ENCODE peak calls at places on chromosomes 2 and 18, in eight cellular contexts. U, B, T, Q, O, K, C and M are unnamed samples.

GRCh38 chr2:96163768-96164429 is 18.7 kb upstream of the DUSP2 start:
- DNase-seq in Q (no peak), T (no peak), O (no peak), B (no peak), K (no peak), U (no peak), C (no peak), M (no peak)

GRCh38 chr2:3188405-3188946 is 189.1 kb downstream of the EIPR1 start:
- DNase-seq in O (no peak), B (no peak), T (no peak), K (no peak), C (peak; percentile 24), U (no peak), Q (no peak), M (no peak)

GRCh38 chr2:206296128-206296527 is 21.7 kb downstream of the ZDBF2 start:
- DNase-seq in O (no peak), T (peak; percentile 90), K (peak; percentile 75), B (no peak), U (no peak), C (no peak), Q (no peak), M (no peak)

GRCh38 chr2:110105608-110106467 is 9.8 kb downstream of the MALL start:
- DNase-seq in O (no peak), U (peak; percentile 82), C (no peak), Q (no peak), K (peak; percentile 99), B (no peak), T (no peak), M (no peak)

GRCh38 chr2:38572167-38572566 is 30.6 kb downstream of the HNRNPLL start:
- DNase-seq in K (no peak), T (peak; percentile 64), B (no peak), O (peak; percentile 42), C (no peak), Q (no peak), U (no peak), M (no peak)

GRCh38 chr18:2918761-2919550 is 72.2 kb downstream of the EMILIN2 start:
- DNase-seq in O (no peak), U (peak; percentile 27), T (no peak), B (no peak), Q (no peak), C (no peak), K (no peak), M (no peak)

GRCh38 chr18:70411307-70411706 is 122.5 kb downstream of the SOCS6 start:
- DNase-seq in K (no peak), O (no peak), Q (no peak), U (no peak), T (no peak), C (no peak), B (no peak), M (no peak)

GRCh38 chr2:26400723-26401122 is 997 bp upstream of the DRC1 start:
- DNase-seq in Q (no peak), O (no peak), C (no peak), B (no peak), U (no peak), T (no peak), K (no peak), M (no peak)

GRCh38 chr2:207215300-207215699 is 49.6 kb upstream of the KLF7 start:
- DNase-seq in O (no peak), C (no peak), T (no peak), K (no peak), B (no peak), Q (no peak), U (no peak), M (no peak)

GRCh38 chr2:196356332-196356731 is 185.0 kb upstream of the STK17B start:
- DNase-seq in C (no peak), U (no peak), K (no peak), T (no peak), B (no peak), Q (no peak), O (no peak), M (no peak)

GRCh38 chr2:219225350-219225749 is 4.1 kb downstream of the ATG9A start:
- DNase-seq in C (no peak), T (no peak), K (no peak), Q (no peak), O (no peak), B (no peak), U (no peak), M (no peak)

GRCh38 chr2:219229375-219230200 is at the start of the genes ANKZF1 and ATG9A:
- DNase-seq in T (peak; percentile 100), O (peak; percentile 97), U (peak; percentile 99), K (peak; percentile 99), B (peak; percentile 99), C (peak; percentile 99), Q (peak; percentile 99), M (peak; percentile 99)

GRCh38 chr2:219228026-219228744 is 1.3 kb downstream of the ATG9A start:
- DNase-seq in U (no peak), B (no peak), O (no peak), K (no peak), Q (no peak), C (no peak), T (no peak), M (no peak)

GRCh38 chr2:219230201-219230540 is 565 bp downstream of the ANKZF1 start:
- DNase-seq in T (peak; percentile 44), Q (peak; percentile 73), U (peak; percentile 74), B (no peak), C (peak; percentile 82), K (peak; percentile 67), O (peak; percentile 56), M (peak; percentile 43)

DNA sequence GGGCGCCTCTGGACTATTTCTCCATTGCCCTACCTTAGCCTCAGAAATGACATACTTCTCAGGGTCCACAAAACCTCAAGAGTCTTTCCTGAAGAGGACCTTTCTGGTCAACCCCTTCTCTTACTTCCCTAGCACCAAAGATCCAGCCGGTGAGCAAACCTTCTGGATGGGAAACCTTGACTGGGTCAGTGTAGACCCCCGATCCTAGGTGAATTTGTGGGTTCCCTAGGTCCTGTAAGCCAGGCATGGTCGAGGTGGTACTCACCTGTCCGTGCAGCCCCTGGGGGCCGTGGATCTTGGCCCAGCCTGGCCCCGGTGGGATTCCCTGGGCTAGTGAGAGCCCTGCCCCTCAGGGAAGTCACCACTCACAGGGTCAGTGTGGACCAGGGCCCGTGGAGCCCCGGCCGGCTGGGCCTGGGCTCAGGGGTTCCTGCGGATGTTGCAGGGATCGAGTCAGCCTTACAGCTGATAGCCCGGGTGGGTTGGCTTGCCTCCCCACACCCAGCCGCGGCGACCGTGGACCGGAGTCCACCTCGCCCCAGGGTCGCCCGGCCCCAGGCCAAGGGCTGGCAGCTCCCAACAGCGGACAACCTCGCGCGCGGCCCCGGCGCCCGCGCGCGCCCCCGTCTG is 576 bp downstream of the ATG9A start:
- DNase-seq in C (no peak), U (no peak), Q (no peak), K (no peak), B (no peak), T (no peak), O (no peak), M (no peak)
- H3K36me3 ChIP-seq in C (peaks cover 60% of the 10 kb centered on the region), U (peaks cover 23% of the 10 kb centered on the region), Q (peaks cover 38% of the 10 kb centered on the region), K (peaks cover 19% of the 10 kb centered on the region), B (peaks cover 57% of the 10 kb centered on the region), T (peaks cover 39% of the 10 kb centered on the region), O (no peaks in the 10 kb centered on the region), M (peaks cover 72% of the 10 kb centered on the region)

DNA sequence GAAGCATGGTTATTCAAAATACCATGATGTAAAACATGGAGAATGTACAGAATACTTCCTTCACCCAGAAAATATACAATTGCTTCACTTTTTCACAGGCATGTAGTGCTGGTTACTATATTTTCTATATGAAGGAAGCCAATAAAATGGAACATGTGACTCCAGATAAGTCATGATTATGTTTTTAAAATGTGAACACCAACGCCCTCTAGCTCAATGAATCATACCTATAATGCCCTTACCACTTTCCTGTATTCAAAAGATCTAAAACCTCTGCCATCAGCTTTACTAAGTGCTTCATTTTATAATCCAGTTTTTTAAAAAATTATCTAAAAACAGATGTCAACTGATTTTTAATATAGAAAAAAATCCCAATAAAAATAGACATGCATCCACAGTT is 59.9 kb downstream of the SMAD2 start:
- DNase-seq in B (no peak), C (no peak), U (no peak), O (no peak), Q (no peak), T (no peak), K (peak; percentile 23), M (no peak)
- TF ChIP-seq CTCF in B (no peak), C (no peak), U (no peak), O (no peak), Q (no peak), T (no peak), K (peak; percentile 24), M (no peak)

GRCh38 chr2:20580690-20581437 is 70.0 kb downstream of the HS1BP3 start:
- DNase-seq in B (no peak), C (peak; percentile 23), O (no peak), U (no peak), T (no peak), K (peak; percentile 75), Q (no peak), M (no peak)

GRCh38 chr2:20583425-20583881 is 67.4 kb downstream of the HS1BP3 start:
- DNase-seq in K (no peak), C (no peak), T (no peak), U (no peak), O (no peak), B (no peak), Q (no peak), M (no peak)

GRCh38 chr2:20584637-20585321 is 66.1 kb downstream of the HS1BP3 start:
- DNase-seq in Q (peak; percentile 47), U (no peak), B (no peak), O (no peak), K (peak; percentile 97), T (peak; percentile 93), C (no peak), M (no peak)

GRCh38 chr2:20584045-20584636 is 66.8 kb downstream of the HS1BP3 start:
- DNase-seq in T (peak; percentile 73), B (no peak), C (no peak), U (no peak), Q (no peak), O (no peak), K (peak; percentile 75), M (no peak)

DNA sequence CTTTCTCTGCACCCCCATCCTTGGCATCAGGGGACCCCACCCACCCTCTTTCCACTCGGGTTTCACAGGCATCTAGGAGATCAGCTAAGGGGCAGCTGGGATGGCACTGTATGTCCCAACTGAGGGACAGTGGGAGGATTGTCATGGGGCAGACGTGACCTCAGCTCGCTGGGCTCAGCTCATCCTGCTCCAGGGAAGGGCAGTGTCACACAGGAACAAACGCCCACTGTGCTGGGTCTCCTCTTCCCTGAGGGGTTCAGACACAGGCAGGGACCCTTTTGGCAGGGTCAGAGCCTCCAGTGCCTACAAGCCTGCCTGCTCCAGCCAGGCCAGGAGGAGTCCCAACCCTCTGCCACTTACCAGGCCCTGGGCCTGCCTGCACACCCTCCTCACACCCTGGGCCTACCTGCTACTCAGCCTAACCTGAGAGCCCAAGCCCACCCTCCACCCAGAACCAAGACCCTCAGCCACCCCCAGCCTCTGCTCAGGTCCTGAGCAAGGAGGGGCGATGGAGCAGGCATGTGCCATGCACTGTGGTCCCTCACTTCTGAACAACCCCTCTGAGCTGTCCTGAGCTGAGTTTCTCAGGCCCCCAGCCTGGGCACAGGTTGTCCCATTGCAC is 68.2 kb downstream of the HS1BP3 start:
- DNase-seq in B (no peak), K (no peak), C (no peak), U (no peak), T (no peak), O (no peak), Q (no peak), M (no peak)
- H3K4me3 ChIP-seq in B (no peak overlapping the region), K (no peak overlapping the region), C (no peak overlapping the region), U (no peak overlapping the region), T (no peak overlapping the region), O (no peak overlapping the region), Q (no peak overlapping the region), M (no peak overlapping the region)

DNA sequence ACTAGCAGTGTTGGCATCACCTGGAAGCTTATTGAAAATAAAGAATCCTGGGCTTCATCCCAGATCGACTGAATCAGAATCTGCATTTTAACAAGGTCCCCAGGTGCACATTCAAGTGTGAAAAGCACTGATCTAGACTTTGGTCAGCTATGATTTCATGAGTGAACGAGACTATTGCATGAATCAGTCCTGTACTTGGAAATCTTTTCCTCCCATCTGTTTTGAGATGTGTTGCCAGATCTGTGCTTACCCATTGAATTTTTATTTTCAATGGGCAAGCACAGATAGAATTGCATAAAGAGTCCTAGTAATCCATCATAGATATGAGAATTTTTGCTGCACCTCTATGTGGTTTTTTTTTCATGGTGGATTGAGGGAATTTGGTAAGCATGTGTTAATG is 64.0 kb downstream of the PMS1 start:
- DNase-seq in C (no peak), B (no peak), O (no peak), T (no peak), U (no peak), K (no peak), Q (no peak), M (no peak)
- H3K36me3 ChIP-seq in C (peaks cover 60% of the 10 kb centered on the region), B (peaks cover 52% of the 10 kb centered on the region), O (no peaks in the 10 kb centered on the region), T (no peaks in the 10 kb centered on the region), U (no peaks in the 10 kb centered on the region), K (no peaks in the 10 kb centered on the region), Q (no peaks in the 10 kb centered on the region), M (peaks cover 35% of the 10 kb centered on the region)